ENCODE peak calls at places on chromosomes 5 and 9, in nine cellular contexts. C is activated gamma-delta T cell treated with Interleukin-2 at 50 U/mL for 16 hours; K is GM18507; F is central memory CD4-positive, alpha-beta T cell; Q is immature natural killer cell; P is M059J; U is mucosa of descending colon; H is GM04504; X is NCI-H2171. V is an unnamed sample.

GRCh38 chr5:95628933-95629332 is 9.0 kb downstream of the GPR150 start:
- DNase-seq in C (no peak), K (no peak), F (no peak), Q (no peak), P (no peak), U (no peak), H (no peak), X (no peak), V (no peak)

GRCh38 chr5:10090074-10090473 is 159.6 kb downstream of the ATPSCKMT start:
- DNase-seq in C (no peak), K (no peak), F (no peak), Q (no peak), P (no peak), U (no peak), H (no peak), X (no peak), V (no peak)

GRCh38 chr5:88556415-88556814 is 287.8 kb upstream of the TMEM161B start:
- DNase-seq in C (no peak), K (no peak), F (no peak), Q (no peak), P (peak; percentile 78), U (no peak), H (no peak), X (no peak), V (no peak)

GRCh38 chr9:98365227-98365669 is 109.8 kb upstream of the TBC1D2 start:
- DNase-seq in C (no peak), K (no peak), F (no peak), Q (no peak), P (peak; percentile 35), U (no peak), H (no peak), X (no peak), V (no peak)

GRCh38 chr5:4921929-4922328 is 218.2 kb upstream of the ADAMTS16 start:
- DNase-seq in C (no peak), K (no peak), F (no peak), Q (no peak), P (no peak), U (no peak), H (no peak), X (no peak), V (no peak)

GRCh38 chr9:91047993-91048607 is 246.5 kb downstream of the SYK start:
- DNase-seq in C (no peak), K (no peak), F (no peak), Q (no peak), P (peak; percentile 96), U (no peak), H (peak; percentile 86), X (no peak), V (no peak)

GRCh38 chr9:136085815-136086212 is 9.3 kb downstream of the NACC2 start:
- DNase-seq in C (no peak), K (no peak), F (no peak), Q (no peak), P (no peak), U (no peak), H (no peak), X (no peak), V (no peak)

GRCh38 chr9:21267141-21267540 is 27.3 kb upstream of the IFNA14 start:
- DNase-seq in C (no peak), K (no peak), F (no peak), Q (no peak), P (no peak), U (no peak), H (no peak), X (no peak), V (no peak)

GRCh38 chr5:60489856-60490255 is 210.1 kb downstream of the DEPDC1B start:
- DNase-seq in C (no peak), K (no peak), F (no peak), Q (no peak), P (no peak), U (no peak), H (no peak), X (no peak), V (no peak)

GRCh38 chr9:37542895-37543294 is 33.3 kb downstream of the FBXO10 start:
- DNase-seq in C (no peak), K (no peak), F (no peak), Q (no peak), P (peak; percentile 60), U (no peak), H (no peak), X (no peak), V (no peak)

GRCh38 chr9:37509536-37509935 is 23.8 kb downstream of the POLR1E start:
- DNase-seq in C (no peak), K (no peak), F (no peak), Q (no peak), P (no peak), U (no peak), H (no peak), X (no peak), V (no peak)

GRCh38 chr9:976258-976804 is at the start of gene DMRT3:
- DNase-seq in C (no peak), K (no peak), F (no peak), Q (no peak), P (no peak), U (no peak), H (no peak), X (peak; percentile 70), V (peak; percentile 23)

GRCh38 chr9:16811987-16812685 is 58.3 kb downstream of the BNC2 start:
- DNase-seq in C (no peak), K (no peak), F (no peak), Q (no peak), P (no peak), U (no peak), H (no peak), X (peak; percentile 47), V (no peak)

GRCh38 chr5:57338068-57338848 is 144.4 kb downstream of the ACTBL2 start:
- DNase-seq in C (no peak), K (peak; percentile 5), F (no peak), Q (no peak), P (peak; percentile 50), U (no peak), H (no peak), X (no peak), V (peak; percentile 2)

GRCh38 chr9:98181746-98182068 is 10.7 kb downstream of the CORO2A start:
- DNase-seq in C (no peak), K (no peak), F (no peak), Q (no peak), P (no peak), U (no peak), H (no peak), X (no peak), V (no peak)

GRCh38 chr5:31809037-31809910 is 170.3 kb downstream of the PDZD2 start:
- DNase-seq in C (no peak), K (peak; percentile 22), F (no peak), Q (peak; percentile 41), P (peak; percentile 86), U (peak; percentile 42), H (peak; percentile 53), X (no peak), V (peak; percentile 62)

GRCh38 chr5:29005386-29005785 is 1967.0 kb upstream of the CDH9 start:
- DNase-seq in C (no peak), K (no peak), F (no peak), Q (no peak), P (peak; percentile 11), U (no peak), H (no peak), X (no peak), V (no peak)

GRCh38 chr5:114417519-114417918 is 55.6 kb downstream of the KCNN2 start:
- DNase-seq in C (no peak), K (no peak), F (no peak), Q (no peak), P (no peak), U (no peak), H (no peak), X (no peak), V (no peak)

GRCh38 chr5:145360936-145361335 is 474.2 kb downstream of the PRELID2 start:
- DNase-seq in C (no peak), K (no peak), F (no peak), Q (no peak), P (no peak), U (no peak), H (no peak), X (no peak), V (no peak)

GRCh38 chr5:119315516-119315949 is 40.3 kb upstream of the TNFAIP8 start:
- DNase-seq in C (peak; percentile 53), K (peak; percentile 49), F (peak; percentile 68), Q (no peak), P (peak; percentile 58), U (no peak), H (no peak), X (no peak), V (no peak)

GRCh38 chr9:109098221-109098959 is 21.4 kb downstream of the TMEM245 start:
- DNase-seq in C (no peak), K (no peak), F (no peak), Q (no peak), P (peak; percentile 96), U (no peak), H (peak; percentile 56), X (peak; percentile 39), V (no peak)

GRCh38 chr5:149002761-149003689 is 59.8 kb downstream of the SH3TC2 start:
- DNase-seq in C (no peak), K (no peak), F (no peak), Q (no peak), P (peak; percentile 87), U (no peak), H (no peak), X (no peak), V (no peak)

GRCh38 chr5:53749611-53750010 is 189.2 kb downstream of the NDUFS4 start:
- DNase-seq in C (no peak), K (no peak), F (no peak), Q (no peak), P (no peak), U (no peak), H (peak; percentile 47), X (no peak), V (no peak)

GRCh38 chr9:136525841-136526499 is 19.9 kb downstream of the NOTCH1 start:
- DNase-seq in C (no peak), K (no peak), F (no peak), Q (no peak), P (peak; percentile 24), U (peak; percentile 74), H (no peak), X (peak; percentile 31), V (peak; percentile 30)

GRCh38 chr5:55768279-55768678 is 30.4 kb downstream of the DDX4 start:
- DNase-seq in C (no peak), K (no peak), F (no peak), Q (no peak), P (no peak), U (no peak), H (no peak), X (no peak), V (no peak)

GRCh38 chr9:78130004-78130403 is 98.4 kb upstream of the GNAQ start:
- DNase-seq in C (no peak), K (no peak), F (no peak), Q (no peak), P (peak; percentile 64), U (no peak), H (no peak), X (no peak), V (no peak)

GRCh38 chr5:132764671-132765070 is 12.4 kb downstream of the SEPTIN8 start:
- DNase-seq in C (no peak), K (no peak), F (no peak), Q (no peak), P (no peak), U (no peak), H (no peak), X (no peak), V (no peak)

V was measured in NCI-H526 treated with DMSO at 0.1 percent for 48 hours.